ENCODE peak calls at places on chromosomes 16 and 17, in eight cellular contexts. One of them, this sample, is unnamed.

GRCh38 chr16:28597692-28598261 is 927 bp upstream of the SULT1A2 start:
- DNase-seq in HT1080: no peak
- DNase-seq in EH: no peak
- DNase-seq in choroid plexus epithelial cell: peak
- DNase-seq in H7: peak
- DNase-seq in EL: no peak
- DNase-seq in left cardiac atrium: no peak
- DNase-seq in AG09319: no peak
- DNase-seq in this sample: no peak

GRCh38 chr16:85595299-85595661 is 17.8 kb upstream of the GSE1 start:
- DNase-seq in choroid plexus epithelial cell: no peak
- DNase-seq in EH: no peak
- DNase-seq in EL: no peak
- DNase-seq in H7: no peak
- DNase-seq in AG09319: no peak
- DNase-seq in HT1080: no peak
- DNase-seq in left cardiac atrium: no peak
- DNase-seq in this sample: no peak

GRCh38 chr16:9422769-9423513 is 331.5 kb downstream of the HAPSTR1 start:
- DNase-seq in AG09319: no peak
- DNase-seq in EL: no peak
- DNase-seq in left cardiac atrium: no peak
- DNase-seq in H7: no peak
- DNase-seq in choroid plexus epithelial cell: no peak
- DNase-seq in HT1080: no peak
- DNase-seq in EH: no peak
- DNase-seq in this sample: no peak

GRCh38 chr17:3260600-3260999 is 37.6 kb downstream of the OR3A1 start:
- DNase-seq in HT1080: no peak
- DNase-seq in choroid plexus epithelial cell: no peak
- DNase-seq in left cardiac atrium: no peak
- DNase-seq in EH: no peak
- DNase-seq in H7: no peak
- DNase-seq in AG09319: no peak
- DNase-seq in EL: no peak
- DNase-seq in this sample: no peak

GRCh38 chr17:45143101-45143670 is 5.1 kb upstream of the HEXIM1 start:
- DNase-seq in left cardiac atrium: no peak
- DNase-seq in AG09319: no peak
- DNase-seq in choroid plexus epithelial cell: no peak
- DNase-seq in H7: peak
- DNase-seq in HT1080: no peak
- DNase-seq in EH: no peak
- DNase-seq in EL: no peak
- DNase-seq in this sample: no peak

GRCh38 chr17:79799174-79799537 is 2.3 kb upstream of the CBX8 start:
- DNase-seq in H7: peak
- DNase-seq in HT1080: no peak
- DNase-seq in choroid plexus epithelial cell: no peak
- DNase-seq in EL: no peak
- DNase-seq in AG09319: no peak
- DNase-seq in EH: no peak
- DNase-seq in left cardiac atrium: no peak
- DNase-seq in this sample: no peak

GRCh38 chr16:10827691-10828341 is 9.2 kb upstream of the TVP23A start:
- DNase-seq in choroid plexus epithelial cell: peak
- DNase-seq in left cardiac atrium: peak
- DNase-seq in EH: peak
- DNase-seq in H7: peak
- DNase-seq in AG09319: peak
- DNase-seq in EL: peak
- DNase-seq in HT1080: peak
- DNase-seq in this sample: peak

GRCh38 chr16:49854227-49855203 is 1.4 kb downstream of the ZNF423 start:
- DNase-seq in EL: no peak
- DNase-seq in HT1080: no peak
- DNase-seq in left cardiac atrium: peak
- DNase-seq in EH: peak
- DNase-seq in H7: peak
- DNase-seq in choroid plexus epithelial cell: no peak
- DNase-seq in AG09319: no peak
- DNase-seq in this sample: no peak

GRCh38 chr17:67490471-67490870 is 113.4 kb downstream of the PITPNC1 start:
- DNase-seq in EL: no peak
- DNase-seq in H7: peak
- DNase-seq in choroid plexus epithelial cell: no peak
- DNase-seq in HT1080: no peak
- DNase-seq in left cardiac atrium: no peak
- DNase-seq in AG09319: no peak
- DNase-seq in EH: no peak
- DNase-seq in this sample: no peak

GRCh38 chr16:30434852-30435251 is 5.0 kb upstream of the DCTPP1 start:
- DNase-seq in H7: no peak
- DNase-seq in choroid plexus epithelial cell: no peak
- DNase-seq in left cardiac atrium: no peak
- DNase-seq in EL: no peak
- DNase-seq in AG09319: no peak
- DNase-seq in HT1080: no peak
- DNase-seq in EH: no peak
- DNase-seq in this sample: no peak

GRCh38 chr16:56415849-56416248 is 9.5 kb downstream of the AMFR start:
- DNase-seq in left cardiac atrium: no peak
- DNase-seq in AG09319: no peak
- DNase-seq in HT1080: no peak
- DNase-seq in EH: no peak
- DNase-seq in choroid plexus epithelial cell: no peak
- DNase-seq in H7: no peak
- DNase-seq in EL: no peak
- DNase-seq in this sample: no peak

GRCh38 chr17:41896726-41897125 is 22.0 kb downstream of the ACLY start:
- DNase-seq in H7: no peak
- DNase-seq in left cardiac atrium: no peak
- DNase-seq in EL: no peak
- DNase-seq in HT1080: no peak
- DNase-seq in AG09319: no peak
- DNase-seq in EH: no peak
- DNase-seq in choroid plexus epithelial cell: no peak
- DNase-seq in this sample: no peak

GRCh38 chr17:51598824-51599223 is 338.5 kb downstream of the UTP18 start:
- DNase-seq in EH: no peak
- DNase-seq in left cardiac atrium: no peak
- DNase-seq in H7: no peak
- DNase-seq in EL: no peak
- DNase-seq in AG09319: no peak
- DNase-seq in choroid plexus epithelial cell: no peak
- DNase-seq in HT1080: no peak
- DNase-seq in this sample: no peak

GRCh38 chr17:49756805-49757496 is 7.0 kb downstream of the FAM117A start:
- DNase-seq in HT1080: no peak
- DNase-seq in H7: no peak
- DNase-seq in left cardiac atrium: no peak
- DNase-seq in choroid plexus epithelial cell: no peak
- DNase-seq in EH: no peak
- DNase-seq in AG09319: no peak
- DNase-seq in EL: no peak
- DNase-seq in this sample: no peak

GRCh38 chr17:61442878-61443474 is 9.2 kb upstream of the TBX4 start:
- DNase-seq in AG09319: no peak
- DNase-seq in EH: no peak
- DNase-seq in HT1080: no peak
- DNase-seq in EL: no peak
- DNase-seq in left cardiac atrium: no peak
- DNase-seq in H7: no peak
- DNase-seq in choroid plexus epithelial cell: no peak
- DNase-seq in this sample: no peak

GRCh38 chr17:81927145-81927652 is 336 bp downstream of the MAFG start:
- DNase-seq in left cardiac atrium: no peak
- DNase-seq in choroid plexus epithelial cell: no peak
- DNase-seq in EL: no peak
- DNase-seq in AG09319: no peak
- DNase-seq in HT1080: no peak
- DNase-seq in H7: no peak
- DNase-seq in EH: no peak
- DNase-seq in this sample: no peak

GRCh38 chr17:50844117-50844700 is 8.8 kb downstream of the WFIKKN2 start:
- DNase-seq in HT1080: no peak
- DNase-seq in H7: peak
- DNase-seq in choroid plexus epithelial cell: no peak
- DNase-seq in EL: no peak
- DNase-seq in AG09319: no peak
- DNase-seq in EH: no peak
- DNase-seq in left cardiac atrium: no peak
- DNase-seq in this sample: no peak

GRCh38 chr17:74862108-74862901 is 2.6 kb upstream of the GRIN2C start:
- DNase-seq in AG09319: peak
- DNase-seq in H7: peak
- DNase-seq in EH: peak
- DNase-seq in HT1080: no peak
- DNase-seq in choroid plexus epithelial cell: peak
- DNase-seq in left cardiac atrium: peak
- DNase-seq in EL: peak
- DNase-seq in this sample: peak

GRCh38 chr17:7133916-7134315 is 19.3 kb upstream of the ASGR2 start:
- DNase-seq in EH: no peak
- DNase-seq in choroid plexus epithelial cell: no peak
- DNase-seq in H7: peak
- DNase-seq in EL: no peak
- DNase-seq in left cardiac atrium: no peak
- DNase-seq in HT1080: no peak
- DNase-seq in AG09319: no peak
- DNase-seq in this sample: no peak

GRCh38 chr16:82681592-82681991 is 54.8 kb downstream of the CDH13 start:
- DNase-seq in left cardiac atrium: no peak
- DNase-seq in choroid plexus epithelial cell: no peak
- DNase-seq in AG09319: no peak
- DNase-seq in EL: no peak
- DNase-seq in HT1080: no peak
- DNase-seq in H7: no peak
- DNase-seq in EH: no peak
- DNase-seq in this sample: no peak

GRCh38 chr16:50354629-50355456 is 13.9 kb downstream of the BRD7 start:
- DNase-seq in EH: peak
- DNase-seq in EL: peak
- DNase-seq in H7: peak
- DNase-seq in AG09319: no peak
- DNase-seq in choroid plexus epithelial cell: peak
- DNase-seq in HT1080: no peak
- DNase-seq in left cardiac atrium: no peak
- DNase-seq in this sample: no peak

GRCh38 chr17:26818736-26819135 is 475.2 kb upstream of the WSB1 start:
- DNase-seq in EH: peak
- DNase-seq in H7: no peak
- DNase-seq in left cardiac atrium: no peak
- DNase-seq in HT1080: no peak
- DNase-seq in EL: peak
- DNase-seq in AG09319: no peak
- DNase-seq in choroid plexus epithelial cell: peak
- DNase-seq in this sample: no peak

GRCh38 chr16:62225675-62226074 is 189.4 kb upstream of the CDH8 start:
- DNase-seq in left cardiac atrium: peak
- DNase-seq in AG09319: no peak
- DNase-seq in choroid plexus epithelial cell: peak
- DNase-seq in EH: no peak
- DNase-seq in HT1080: peak
- DNase-seq in H7: peak
- DNase-seq in EL: peak
- DNase-seq in this sample: no peak

GRCh38 chr17:17940451-17940911 is 31.7 kb downstream of the TOM1L2 start:
- DNase-seq in left cardiac atrium: no peak
- DNase-seq in H7: no peak
- DNase-seq in EH: peak
- DNase-seq in AG09319: no peak
- DNase-seq in HT1080: no peak
- DNase-seq in EL: peak
- DNase-seq in choroid plexus epithelial cell: peak
- DNase-seq in this sample: no peak

GRCh38 chr17:56929362-56929969 is 15.6 kb upstream of the TRIM25 start:
- DNase-seq in EL: no peak
- DNase-seq in H7: no peak
- DNase-seq in left cardiac atrium: no peak
- DNase-seq in HT1080: no peak
- DNase-seq in choroid plexus epithelial cell: no peak
- DNase-seq in EH: no peak
- DNase-seq in AG09319: no peak
- DNase-seq in this sample: no peak

GRCh38 chr17:79005063-79005861 is 4.3 kb downstream of the CANT1 start:
- DNase-seq in left cardiac atrium: no peak
- DNase-seq in AG09319: no peak
- DNase-seq in H7: no peak
- DNase-seq in EL: no peak
- DNase-seq in choroid plexus epithelial cell: no peak
- DNase-seq in HT1080: no peak
- DNase-seq in EH: no peak
- DNase-seq in this sample: no peak

GRCh38 chr16:31874354-31875111 is 926 bp downstream of the ZNF267 start:
- DNase-seq in EH: peak
- DNase-seq in left cardiac atrium: no peak
- DNase-seq in EL: peak
- DNase-seq in choroid plexus epithelial cell: peak
- DNase-seq in AG09319: no peak
- DNase-seq in HT1080: peak
- DNase-seq in H7: no peak
- DNase-seq in this sample: no peak

GRCh38 chr16:11050954-11051353 is 106.6 kb downstream of the CLEC16A start:
- DNase-seq in H7: peak
- DNase-seq in left cardiac atrium: no peak
- DNase-seq in choroid plexus epithelial cell: no peak
- DNase-seq in AG09319: no peak
- DNase-seq in HT1080: no peak
- DNase-seq in EL: no peak
- DNase-seq in EH: no peak
- DNase-seq in this sample: no peak

GRCh38 chr17:69335018-69335417 is 8.1 kb upstream of the ABCA5 start:
- DNase-seq in choroid plexus epithelial cell: peak
- DNase-seq in H7: peak
- DNase-seq in left cardiac atrium: no peak
- DNase-seq in EH: peak
- DNase-seq in EL: peak
- DNase-seq in AG09319: no peak
- DNase-seq in HT1080: peak
- DNase-seq in this sample: peak

GRCh38 chr17:83192161-83192788 is 112.9 kb downstream of the METRNL start:
- DNase-seq in left cardiac atrium: peak
- DNase-seq in choroid plexus epithelial cell: no peak
- DNase-seq in AG09319: no peak
- DNase-seq in EL: peak
- DNase-seq in EH: peak
- DNase-seq in HT1080: no peak
- DNase-seq in H7: no peak
- DNase-seq in this sample: no peak

GRCh38 chr17:80693511-80693910 is 148.9 kb downstream of the RPTOR start:
- DNase-seq in HT1080: no peak
- DNase-seq in EL: no peak
- DNase-seq in AG09319: no peak
- DNase-seq in H7: no peak
- DNase-seq in EH: no peak
- DNase-seq in left cardiac atrium: no peak
- DNase-seq in choroid plexus epithelial cell: no peak
- DNase-seq in this sample: no peak

GRCh38 chr17:347309-347708 is 5.3 kb downstream of the RPH3AL start:
- DNase-seq in left cardiac atrium: no peak
- DNase-seq in H7: no peak
- DNase-seq in choroid plexus epithelial cell: no peak
- DNase-seq in HT1080: no peak
- DNase-seq in AG09319: no peak
- DNase-seq in EH: no peak
- DNase-seq in EL: no peak
- DNase-seq in this sample: no peak